ENCODE peak calls at places on chromosome 18, in six cellular contexts. A is adipocyte; G is mammary epithelial cell; Y is stimulated activated naive CD8-positive, alpha-beta T cell treated with anti-CD3 and anti-CD28 coated beads, Interleukin-15, amount 100 ng/mL, for 72 hours; Q is A549; T is right lobe of liver. I is an unnamed sample.

GRCh38 chr18:43877922-43878321 is 600.6 kb upstream of the SYT4 start:
- DNase-seq in A (no peak), G (no peak), Y (no peak), Q (no peak), T (no peak), I (no peak)

GRCh38 chr18:21656402-21656801 is 44.3 kb downstream of the SNRPD1 start:
- DNase-seq in A (peak), G (no peak), Y (no peak), Q (no peak), T (no peak), I (no peak)

GRCh38 chr18:10381951-10382350 is 72.5 kb upstream of the APCDD1 start:
- DNase-seq in A (no peak), G (peak), Y (no peak), Q (no peak), T (no peak), I (no peak)

GRCh38 chr18:58997811-58998337 is 133.2 kb downstream of the ZNF532 start:
- DNase-seq in A (peak), G (peak), Y (no peak), Q (peak), T (no peak), I (no peak)

GRCh38 chr18:71105078-71105819 is 816.4 kb downstream of the SOCS6 start:
- DNase-seq in A (no peak), G (no peak), Y (no peak), Q (no peak), T (no peak), I (no peak)

GRCh38 chr18:39942702-39943101 is 2012.3 kb upstream of the PIK3C3 start:
- DNase-seq in A (no peak), G (no peak), Y (no peak), Q (no peak), T (no peak), I (no peak)

GRCh38 chr18:28834889-28835288 is 658.0 kb upstream of the CDH2 start:
- DNase-seq in A (peak), G (peak), Y (no peak), Q (peak), T (no peak), I (no peak)

GRCh38 chr18:617970-618504 is 21.2 kb downstream of the CLUL1 start:
- DNase-seq in A (no peak), G (no peak), Y (no peak), Q (no peak), T (no peak), I (no peak)

GRCh38 chr18:4870177-4870773 is 326.8 kb downstream of the AKAIN1 start:
- DNase-seq in A (no peak), G (peak), Y (no peak), Q (no peak), T (no peak), I (no peak)

GRCh38 chr18:23259701-23260661 is 124.7 kb downstream of the CABLES1 start:
- DNase-seq in A (peak), G (peak), Y (peak), Q (no peak), T (peak), I (no peak)

GRCh38 chr18:56709463-56709862 is 58.3 kb downstream of the WDR7 start:
- DNase-seq in A (peak), G (peak), Y (peak), Q (peak), T (no peak), I (no peak)

GRCh38 chr18:61972389-61973264 is 79.8 kb upstream of the RNF152 start:
- DNase-seq in A (no peak), G (no peak), Y (no peak), Q (no peak), T (no peak), I (no peak)

GRCh38 chr18:54303408-54303807 is 34.1 kb downstream of the POLI start:
- DNase-seq in A (no peak), G (no peak), Y (no peak), Q (no peak), T (no peak), I (no peak)

GRCh38 chr18:7954229-7954628 is 387.1 kb downstream of the PTPRM start:
- DNase-seq in A (no peak), G (no peak), Y (no peak), Q (no peak), T (no peak), I (no peak)

GRCh38 chr18:63676927-63677326 is 15.2 kb upstream of the SERPINB3 start:
- DNase-seq in A (no peak), G (no peak), Y (no peak), Q (no peak), T (no peak), I (no peak)

GRCh38 chr18:54358495-54358793 is 738 bp downstream of the C18orf54 start:
- DNase-seq in A (peak), G (peak), Y (no peak), Q (no peak), T (peak), I (peak)

GRCh38 chr18:13809521-13810252 is 14.3 kb upstream of the MC5R start:
- DNase-seq in A (no peak), G (no peak), Y (no peak), Q (no peak), T (no peak), I (no peak)

GRCh38 chr18:40313030-40313642 is 1641.9 kb upstream of the PIK3C3 start:
- DNase-seq in A (no peak), G (peak), Y (no peak), Q (no peak), T (no peak), I (no peak)

GRCh38 chr18:159037-159652 is 788 bp downstream of the USP14 start:
- DNase-seq in A (peak), G (peak), Y (no peak), Q (peak), T (no peak), I (no peak)

GRCh38 chr18:34809697-34810096 is 99.6 kb downstream of the DTNA start:
- DNase-seq in A (peak), G (peak), Y (no peak), Q (peak), T (no peak), I (peak)

GRCh38 chr18:21074336-21075323 is 37.0 kb downstream of the ROCK1 start:
- DNase-seq in A (no peak), G (peak), Y (no peak), Q (no peak), T (no peak), I (no peak)

GRCh38 chr18:69951182-69951581 is 3.5 kb upstream of the CD226 start:
- DNase-seq in A (peak), G (no peak), Y (no peak), Q (no peak), T (no peak), I (no peak)

GRCh38 chr18:57630759-57631660 is 9.4 kb upstream of the NARS1 start:
- DNase-seq in A (no peak), G (no peak), Y (no peak), Q (no peak), T (no peak), I (no peak)

I was measured in GOT3.